ENCODE peak calls at places on chromosomes 16 and 17, in six cellular contexts. S, D, N, I, A and W are unnamed samples.

GRCh38 chr17:65553009-65553645 is 8.3 kb downstream of the AXIN2 start:
- DNase-seq in N (no peak), S (no peak), I (no peak), D (no peak), A (no peak), W (no peak)

GRCh38 chr17:67950945-67951344 is 45.3 kb downstream of the C17orf58 start:
- DNase-seq in N (no peak), A (no peak), I (no peak), D (no peak), S (no peak), W (no peak)

GRCh38 chr17:57068222-57068658 is 16.8 kb upstream of the AKAP1 start:
- DNase-seq in I (peak; percentile 43), D (no peak), S (no peak), A (no peak), N (no peak), W (no peak)

GRCh38 chr17:41666336-41666680 is 22.4 kb upstream of the EIF1 start:
- DNase-seq in D (no peak), I (peak; percentile 43), S (peak; percentile 56), N (peak; percentile 66), A (no peak), W (peak; percentile 62)

GRCh38 chr16:90043526-90043925 is 24.3 kb upstream of the DBNDD1 start:
- DNase-seq in S (peak; percentile 47), D (no peak), N (no peak), A (no peak), I (no peak), W (no peak)

GRCh38 chr16:31427441-31428276 is 501 bp downstream of the COX6A2 start:
- DNase-seq in A (peak; percentile 65), I (no peak), N (no peak), S (peak; percentile 90), D (no peak), W (peak; percentile 47)

GRCh38 chr17:80791758-80792284 is 199.8 kb upstream of the CHMP6 start:
- DNase-seq in I (no peak), S (peak; percentile 88), N (peak; percentile 27), D (no peak), A (peak; percentile 73), W (peak; percentile 60)

GRCh38 chr17:11953924-11954323 is 43.4 kb downstream of the ZNF18 start:
- DNase-seq in S (no peak), A (no peak), I (no peak), D (no peak), N (no peak), W (no peak)

GRCh38 chr17:41437254-41437653 is 3.5 kb downstream of the KRT38 start:
- DNase-seq in I (no peak), A (no peak), S (no peak), N (no peak), D (no peak), W (no peak)

GRCh38 chr17:67662712-67663111 is 55.0 kb upstream of the NOL11 start:
- DNase-seq in S (no peak), I (no peak), A (no peak), D (no peak), N (no peak), W (no peak)

GRCh38 chr17:1485748-1486376 is 6.6 kb downstream of the MYO1C start:
- DNase-seq in D (no peak), N (peak; percentile 66), I (peak; percentile 58), S (peak; percentile 83), A (peak; percentile 85), W (peak; percentile 74)

GRCh38 chr16:50208460-50208931 is 55.4 kb downstream of the TENT4B start:
- DNase-seq in S (no peak), I (no peak), D (no peak), N (no peak), A (no peak), W (no peak)

GRCh38 chr16:30902070-30902972 is 5.9 kb downstream of the CTF1 start:
- DNase-seq in I (peak; percentile 66), A (peak; percentile 79), N (peak; percentile 42), D (no peak), S (peak; percentile 87), W (peak; percentile 67)

GRCh38 chr16:51114369-51114768 is 36.7 kb downstream of the SALL1 start:
- DNase-seq in A (no peak), I (no peak), D (no peak), S (no peak), N (no peak), W (no peak)

GRCh38 chr16:49672753-49673152 is 183.2 kb downstream of the ZNF423 start:
- DNase-seq in D (no peak), S (no peak), I (no peak), A (no peak), N (no peak), W (no peak)

GRCh38 chr16:82229800-82230619 is 60.0 kb upstream of the MPHOSPH6 start:
- DNase-seq in I (peak; percentile 85), N (peak; percentile 42), S (peak; percentile 72), A (peak; percentile 65), D (peak; percentile 54), W (peak; percentile 85)

GRCh38 chr16:72001180-72001890 is 1.1 kb upstream of the PKD1L3 start:
- DNase-seq in D (no peak), I (no peak), S (no peak), N (no peak), A (no peak), W (peak; percentile 28)

DNA sequence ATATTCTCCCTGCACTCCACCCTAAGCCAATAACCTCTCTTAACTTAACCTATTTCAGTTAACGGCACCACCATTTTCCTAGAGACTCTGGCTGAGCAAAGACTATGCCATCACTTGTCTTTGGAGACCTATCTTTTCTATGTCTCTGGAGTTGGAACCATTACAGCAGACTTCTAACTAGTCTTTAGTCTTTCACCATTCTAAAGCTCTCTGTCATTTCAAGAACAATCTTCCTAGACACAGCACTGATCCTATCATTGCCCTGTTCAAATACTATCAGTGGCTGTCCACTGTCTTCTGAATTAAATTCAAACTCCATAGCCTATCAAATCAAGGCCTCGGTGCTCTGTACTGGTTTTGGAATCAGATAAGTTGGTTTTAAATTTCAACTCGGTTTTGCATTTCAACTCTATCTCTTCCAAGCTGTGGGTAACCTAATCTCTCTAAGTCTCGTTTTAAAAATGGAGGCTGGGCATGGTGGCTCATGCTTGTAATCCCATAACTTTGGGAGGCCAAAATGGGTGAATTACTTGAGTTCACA is 31.9 kb downstream of the RNF43 start:
- DNase-seq in I (no peak), D (no peak), N (no peak), A (no peak), S (no peak), W (peak; percentile 10)
- H3K27ac ChIP-seq in I (no peak overlapping the region), D (no peak overlapping the region), N (no peak overlapping the region), A (no peak overlapping the region), S (no peak overlapping the region), W (no peak overlapping the region)

GRCh38 chr17:29591737-29592624 is 951 bp upstream of the ANKRD13B start:
- DNase-seq in D (peak; percentile 88), I (peak; percentile 95), N (peak; percentile 82), A (peak; percentile 89), S (peak; percentile 94), W (peak; percentile 95)

GRCh38 chr17:29590261-29590978 is 972 bp upstream of the GIT1 start:
- DNase-seq in A (no peak), D (no peak), S (no peak), N (no peak), I (no peak), W (no peak)

GRCh38 chr17:29589524-29590260 is at the start of gene GIT1:
- DNase-seq in A (peak; percentile 87), I (peak; percentile 91), N (peak; percentile 84), S (peak; percentile 92), D (peak; percentile 87), W (peak; percentile 84)

GRCh38 chr17:29592850-29593545 is at the start of gene ANKRD13B:
- DNase-seq in S (peak; percentile 74), A (peak; percentile 69), N (peak; percentile 64), D (peak; percentile 80), I (no peak), W (peak; percentile 66)

GRCh38 chr17:29590979-29591736 is 1.7 kb upstream of the GIT1 start:
- DNase-seq in S (peak; percentile 75), D (no peak), N (peak; percentile 53), I (peak; percentile 92), A (peak; percentile 72), W (no peak)
- H3K27ac ChIP-seq in S (peak overlapping the region; percentile 89), D (peak overlapping the region; percentile 91), N (peak overlapping the region; percentile 90), I (no peak overlapping the region), A (peak overlapping the region; percentile 56), W (peak overlapping the region; percentile 77)

DNA sequence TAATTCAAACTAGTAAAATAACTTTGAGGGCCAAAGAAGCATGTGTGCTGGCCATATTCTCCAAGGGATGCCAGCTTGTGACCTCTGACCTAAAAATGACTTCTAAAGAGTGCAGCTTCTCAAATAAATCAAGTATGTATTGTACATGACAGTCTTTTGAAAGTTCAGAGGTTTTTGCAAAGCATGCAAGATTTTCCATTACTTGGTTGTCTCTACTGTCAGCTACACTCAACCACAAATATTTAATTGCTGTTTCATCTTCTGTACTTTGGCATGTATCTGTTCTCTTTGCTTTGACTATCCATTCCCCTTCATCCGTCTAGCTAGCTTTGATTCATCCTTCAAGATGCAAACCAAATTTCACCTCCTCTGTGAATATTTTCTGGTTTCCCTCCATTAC is 121.9 kb upstream of the HS3ST2 start:
- DNase-seq in I (no peak), A (no peak), N (no peak), D (no peak), S (no peak), W (no peak)
- H3K27ac ChIP-seq in I (no peak overlapping the region), A (no peak overlapping the region), N (no peak overlapping the region), D (no peak overlapping the region), S (no peak overlapping the region), W (no peak overlapping the region)

DNA sequence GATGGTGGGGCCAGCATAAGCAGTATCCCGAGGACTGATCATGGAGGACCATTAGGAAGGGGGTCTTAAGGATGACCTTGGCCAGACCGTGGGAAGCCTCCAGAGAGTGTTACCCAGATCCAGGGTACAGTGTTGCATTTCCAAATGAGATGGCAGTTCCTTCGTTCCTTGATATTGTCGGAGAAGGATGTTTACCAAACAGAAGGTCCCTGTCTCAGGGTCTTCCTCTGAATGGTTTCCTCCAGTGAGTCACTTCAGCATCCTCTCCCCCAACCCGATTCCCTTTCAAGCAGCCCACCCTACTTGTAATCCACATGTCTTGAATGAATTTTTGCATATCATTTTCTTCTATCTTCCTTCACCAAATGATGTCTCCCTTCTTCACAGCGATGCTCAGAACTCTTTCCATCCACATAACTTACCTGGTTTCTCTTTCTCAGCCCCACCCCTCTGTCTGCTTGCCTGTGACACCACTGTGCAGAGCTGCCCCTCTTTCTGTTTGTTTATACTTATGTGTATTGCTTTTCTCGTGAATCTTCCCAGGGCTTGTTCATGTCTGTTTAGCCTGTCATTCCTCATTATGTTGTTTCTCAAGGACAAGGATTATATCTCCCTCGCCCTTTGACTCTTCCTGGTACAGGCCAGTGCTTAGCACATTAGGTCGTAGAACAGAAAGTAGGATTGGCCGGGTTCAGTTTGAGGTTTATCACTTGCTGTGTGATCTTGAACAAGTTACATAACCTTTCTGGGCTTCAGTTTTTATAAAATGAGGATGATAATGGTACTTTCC is 5.7 kb downstream of the GOSR2 start:
- DNase-seq in D (no peak), N (no peak), I (no peak), S (no peak), A (no peak), W (no peak)
- H3K27ac ChIP-seq in D (no peak overlapping the region), N (peak overlapping the region; percentile 90), I (peak overlapping the region; percentile 1), S (no peak overlapping the region), A (no peak overlapping the region), W (no peak overlapping the region)